ENCODE peak calls at places on chromosomes 11 and 22, in six cellular contexts. One of them, this sample, is unnamed.

GRCh38 chr11:47369676-47370075 is 8.7 kb downstream of the SPI1 start:
- DNase-seq in astrocyte of the spinal cord: no peak
- DNase-seq in CD4-positive, alpha-beta T cell: no peak
- DNase-seq in HFF-Myc: no peak
- DNase-seq in dorsolateral prefrontal cortex: no peak
- DNase-seq in fibroblast of mammary gland: no peak
- DNase-seq in this sample: no peak

GRCh38 chr11:69595805-69596665 is 44.9 kb upstream of the CCND1 start:
- DNase-seq in CD4-positive, alpha-beta T cell: no peak
- DNase-seq in fibroblast of mammary gland: no peak
- DNase-seq in dorsolateral prefrontal cortex: no peak
- DNase-seq in HFF-Myc: no peak
- DNase-seq in astrocyte of the spinal cord: no peak
- DNase-seq in this sample: no peak

GRCh38 chr11:126538071-126538470 is 182.6 kb downstream of the ST3GAL4 start:
- DNase-seq in dorsolateral prefrontal cortex: no peak
- DNase-seq in HFF-Myc: peak
- DNase-seq in fibroblast of mammary gland: no peak
- DNase-seq in astrocyte of the spinal cord: no peak
- DNase-seq in CD4-positive, alpha-beta T cell: no peak
- DNase-seq in this sample: peak

GRCh38 chr11:72494109-72494429 is 59.7 kb upstream of the CLPB start:
- DNase-seq in HFF-Myc: no peak
- DNase-seq in CD4-positive, alpha-beta T cell: no peak
- DNase-seq in astrocyte of the spinal cord: no peak
- DNase-seq in dorsolateral prefrontal cortex: no peak
- DNase-seq in fibroblast of mammary gland: no peak
- DNase-seq in this sample: no peak

GRCh38 chr11:109756951-109757350 is 335.0 kb downstream of the C11orf87 start:
- DNase-seq in fibroblast of mammary gland: no peak
- DNase-seq in astrocyte of the spinal cord: no peak
- DNase-seq in dorsolateral prefrontal cortex: no peak
- DNase-seq in HFF-Myc: no peak
- DNase-seq in CD4-positive, alpha-beta T cell: no peak
- DNase-seq in this sample: no peak

GRCh38 chr22:50119169-50119767 is 29.5 kb downstream of the MOV10L1 start:
- DNase-seq in HFF-Myc: no peak
- DNase-seq in dorsolateral prefrontal cortex: no peak
- DNase-seq in CD4-positive, alpha-beta T cell: no peak
- DNase-seq in fibroblast of mammary gland: no peak
- DNase-seq in astrocyte of the spinal cord: no peak
- DNase-seq in this sample: no peak

GRCh38 chr11:112806876-112807275 is 154.3 kb upstream of the NCAM1 start:
- DNase-seq in fibroblast of mammary gland: no peak
- DNase-seq in dorsolateral prefrontal cortex: no peak
- DNase-seq in CD4-positive, alpha-beta T cell: no peak
- DNase-seq in HFF-Myc: no peak
- DNase-seq in astrocyte of the spinal cord: no peak
- DNase-seq in this sample: no peak

GRCh38 chr11:123063396-123064267 is 1.7 kb upstream of the HSPA8 start:
- DNase-seq in CD4-positive, alpha-beta T cell: peak
- DNase-seq in HFF-Myc: no peak
- DNase-seq in astrocyte of the spinal cord: peak
- DNase-seq in dorsolateral prefrontal cortex: no peak
- DNase-seq in fibroblast of mammary gland: peak
- DNase-seq in this sample: peak

GRCh38 chr11:104609297-104609696 is 289.0 kb downstream of the CASP12 start:
- DNase-seq in fibroblast of mammary gland: peak
- DNase-seq in astrocyte of the spinal cord: peak
- DNase-seq in HFF-Myc: peak
- DNase-seq in CD4-positive, alpha-beta T cell: peak
- DNase-seq in dorsolateral prefrontal cortex: peak
- DNase-seq in this sample: peak

GRCh38 chr11:30342736-30343166 is 19.8 kb downstream of the ARL14EP start:
- DNase-seq in fibroblast of mammary gland: no peak
- DNase-seq in astrocyte of the spinal cord: no peak
- DNase-seq in HFF-Myc: no peak
- DNase-seq in dorsolateral prefrontal cortex: no peak
- DNase-seq in CD4-positive, alpha-beta T cell: no peak
- DNase-seq in this sample: no peak

GRCh38 chr11:86749861-86750401 is 50.4 kb upstream of the PRSS23 start:
- DNase-seq in astrocyte of the spinal cord: no peak
- DNase-seq in dorsolateral prefrontal cortex: no peak
- DNase-seq in fibroblast of mammary gland: no peak
- DNase-seq in HFF-Myc: no peak
- DNase-seq in CD4-positive, alpha-beta T cell: no peak
- DNase-seq in this sample: peak

GRCh38 chr22:47548953-47549740 is 786.7 kb downstream of the TBC1D22A start:
- DNase-seq in fibroblast of mammary gland: no peak
- DNase-seq in astrocyte of the spinal cord: no peak
- DNase-seq in CD4-positive, alpha-beta T cell: no peak
- DNase-seq in dorsolateral prefrontal cortex: no peak
- DNase-seq in HFF-Myc: no peak
- DNase-seq in this sample: no peak

GRCh38 chr11:113894421-113894996 is 10.1 kb upstream of the HTR3B start:
- DNase-seq in HFF-Myc: no peak
- DNase-seq in fibroblast of mammary gland: no peak
- DNase-seq in dorsolateral prefrontal cortex: no peak
- DNase-seq in CD4-positive, alpha-beta T cell: no peak
- DNase-seq in astrocyte of the spinal cord: no peak
- DNase-seq in this sample: no peak

GRCh38 chr11:61996933-61997332 is 29.5 kb upstream of the FTH1 start:
- DNase-seq in CD4-positive, alpha-beta T cell: no peak
- DNase-seq in fibroblast of mammary gland: no peak
- DNase-seq in dorsolateral prefrontal cortex: peak
- DNase-seq in HFF-Myc: no peak
- DNase-seq in astrocyte of the spinal cord: no peak
- DNase-seq in this sample: no peak

GRCh38 chr11:75667268-75667830 is 1.5 kb downstream of the MAP6 start:
- DNase-seq in dorsolateral prefrontal cortex: no peak
- DNase-seq in CD4-positive, alpha-beta T cell: no peak
- DNase-seq in fibroblast of mammary gland: no peak
- DNase-seq in astrocyte of the spinal cord: no peak
- DNase-seq in HFF-Myc: no peak
- DNase-seq in this sample: peak

GRCh38 chr11:86806903-86807302 is 6.6 kb downstream of the PRSS23 start:
- DNase-seq in HFF-Myc: no peak
- DNase-seq in fibroblast of mammary gland: no peak
- DNase-seq in astrocyte of the spinal cord: no peak
- DNase-seq in CD4-positive, alpha-beta T cell: no peak
- DNase-seq in dorsolateral prefrontal cortex: no peak
- DNase-seq in this sample: no peak

GRCh38 chr11:133681901-133682300 is 149.6 kb upstream of the OPCML start:
- DNase-seq in HFF-Myc: no peak
- DNase-seq in fibroblast of mammary gland: no peak
- DNase-seq in astrocyte of the spinal cord: no peak
- DNase-seq in dorsolateral prefrontal cortex: no peak
- DNase-seq in CD4-positive, alpha-beta T cell: no peak
- DNase-seq in this sample: no peak

GRCh38 chr11:77035041-77035440 is 843 bp downstream of the B3GNT6 start:
- DNase-seq in CD4-positive, alpha-beta T cell: no peak
- DNase-seq in HFF-Myc: no peak
- DNase-seq in fibroblast of mammary gland: no peak
- DNase-seq in astrocyte of the spinal cord: no peak
- DNase-seq in dorsolateral prefrontal cortex: no peak
- DNase-seq in this sample: no peak

GRCh38 chr11:92528051-92528450 is 303.4 kb downstream of the FAT3 start:
- DNase-seq in fibroblast of mammary gland: peak
- DNase-seq in astrocyte of the spinal cord: peak
- DNase-seq in CD4-positive, alpha-beta T cell: no peak
- DNase-seq in HFF-Myc: no peak
- DNase-seq in dorsolateral prefrontal cortex: no peak
- DNase-seq in this sample: peak

GRCh38 chr11:30617762-30618161 is 31.6 kb upstream of the MPPED2 start:
- DNase-seq in dorsolateral prefrontal cortex: no peak
- DNase-seq in astrocyte of the spinal cord: no peak
- DNase-seq in CD4-positive, alpha-beta T cell: no peak
- DNase-seq in HFF-Myc: no peak
- DNase-seq in fibroblast of mammary gland: no peak
- DNase-seq in this sample: no peak

GRCh38 chr11:107916671-107917241 is 11.5 kb upstream of the RAB39A start:
- DNase-seq in dorsolateral prefrontal cortex: no peak
- DNase-seq in fibroblast of mammary gland: peak
- DNase-seq in HFF-Myc: peak
- DNase-seq in astrocyte of the spinal cord: no peak
- DNase-seq in CD4-positive, alpha-beta T cell: no peak
- DNase-seq in this sample: peak

GRCh38 chr11:126140932-126141291 is 70.5 kb downstream of the RPUSD4 start:
- DNase-seq in dorsolateral prefrontal cortex: peak
- DNase-seq in astrocyte of the spinal cord: peak
- DNase-seq in CD4-positive, alpha-beta T cell: no peak
- DNase-seq in HFF-Myc: peak
- DNase-seq in fibroblast of mammary gland: peak
- DNase-seq in this sample: peak

GRCh38 chr11:121451178-121451981 is 734 bp upstream of the SORL1 start:
- DNase-seq in HFF-Myc: no peak
- DNase-seq in fibroblast of mammary gland: no peak
- DNase-seq in dorsolateral prefrontal cortex: no peak
- DNase-seq in astrocyte of the spinal cord: no peak
- DNase-seq in CD4-positive, alpha-beta T cell: peak
- DNase-seq in this sample: no peak

GRCh38 chr11:12217879-12218278 is 107.5 kb downstream of the MICAL2 start:
- DNase-seq in fibroblast of mammary gland: no peak
- DNase-seq in dorsolateral prefrontal cortex: no peak
- DNase-seq in HFF-Myc: no peak
- DNase-seq in CD4-positive, alpha-beta T cell: no peak
- DNase-seq in astrocyte of the spinal cord: no peak
- DNase-seq in this sample: no peak

GRCh38 chr11:111604392-111605009 is 2.3 kb downstream of the SIK2 start:
- DNase-seq in HFF-Myc: no peak
- DNase-seq in dorsolateral prefrontal cortex: no peak
- DNase-seq in CD4-positive, alpha-beta T cell: no peak
- DNase-seq in fibroblast of mammary gland: peak
- DNase-seq in astrocyte of the spinal cord: peak
- DNase-seq in this sample: peak

GRCh38 chr22:33577862-33578411 is 342.3 kb downstream of the LARGE1 start:
- DNase-seq in CD4-positive, alpha-beta T cell: no peak
- DNase-seq in fibroblast of mammary gland: no peak
- DNase-seq in dorsolateral prefrontal cortex: no peak
- DNase-seq in astrocyte of the spinal cord: no peak
- DNase-seq in HFF-Myc: no peak
- DNase-seq in this sample: no peak

GRCh38 chr11:87082590-87082989 is 44.9 kb downstream of the TMEM135 start:
- DNase-seq in HFF-Myc: no peak
- DNase-seq in CD4-positive, alpha-beta T cell: no peak
- DNase-seq in astrocyte of the spinal cord: no peak
- DNase-seq in dorsolateral prefrontal cortex: no peak
- DNase-seq in fibroblast of mammary gland: no peak
- DNase-seq in this sample: no peak

GRCh38 chr11:34044664-34045485 is 6.7 kb upstream of the CAPRIN1 start:
- DNase-seq in CD4-positive, alpha-beta T cell: no peak
- DNase-seq in fibroblast of mammary gland: peak
- DNase-seq in HFF-Myc: peak
- DNase-seq in astrocyte of the spinal cord: peak
- DNase-seq in dorsolateral prefrontal cortex: no peak
- DNase-seq in this sample: peak

GRCh38 chr22:45470871-45471270 is 31.8 kb upstream of the FBLN1 start:
- DNase-seq in fibroblast of mammary gland: no peak
- DNase-seq in astrocyte of the spinal cord: no peak
- DNase-seq in dorsolateral prefrontal cortex: no peak
- DNase-seq in HFF-Myc: no peak
- DNase-seq in CD4-positive, alpha-beta T cell: no peak
- DNase-seq in this sample: no peak
- TF ChIP-seq CTCF in fibroblast of mammary gland: no peak
- TF ChIP-seq CTCF in astrocyte of the spinal cord: no peak
- TF ChIP-seq CTCF in dorsolateral prefrontal cortex: no peak
- TF ChIP-seq CTCF in HFF-Myc: no peak
- TF ChIP-seq CTCF in CD4-positive, alpha-beta T cell: no peak
- TF ChIP-seq CTCF in this sample: no peak

GRCh38 chr11:3055881-3056280 is 1.3 kb downstream of the CARS1 start:
- DNase-seq in dorsolateral prefrontal cortex: no peak
- DNase-seq in CD4-positive, alpha-beta T cell: no peak
- DNase-seq in fibroblast of mammary gland: no peak
- DNase-seq in HFF-Myc: no peak
- DNase-seq in astrocyte of the spinal cord: no peak
- DNase-seq in this sample: no peak

GRCh38 chr11:3058753-3059664 is 1.8 kb upstream of the CARS1 start:
- DNase-seq in fibroblast of mammary gland: peak
- DNase-seq in astrocyte of the spinal cord: peak
- DNase-seq in HFF-Myc: peak
- DNase-seq in dorsolateral prefrontal cortex: no peak
- DNase-seq in CD4-positive, alpha-beta T cell: no peak
- DNase-seq in this sample: peak

GRCh38 chr11:3060436-3061025 is 3.3 kb upstream of the CARS1 start:
- DNase-seq in CD4-positive, alpha-beta T cell: no peak
- DNase-seq in HFF-Myc: no peak
- DNase-seq in astrocyte of the spinal cord: no peak
- DNase-seq in fibroblast of mammary gland: no peak
- DNase-seq in dorsolateral prefrontal cortex: no peak
- DNase-seq in this sample: no peak

GRCh38 chr11:3056296-3057068 is 741 bp downstream of the CARS1 start:
- DNase-seq in dorsolateral prefrontal cortex: no peak
- DNase-seq in astrocyte of the spinal cord: no peak
- DNase-seq in fibroblast of mammary gland: no peak
- DNase-seq in CD4-positive, alpha-beta T cell: no peak
- DNase-seq in HFF-Myc: no peak
- DNase-seq in this sample: peak

GRCh38 chr11:3057069-3057963 is at the start of gene CARS1:
- DNase-seq in fibroblast of mammary gland: peak
- DNase-seq in CD4-positive, alpha-beta T cell: peak
- DNase-seq in astrocyte of the spinal cord: peak
- DNase-seq in HFF-Myc: peak
- DNase-seq in dorsolateral prefrontal cortex: peak
- DNase-seq in this sample: peak
- TF ChIP-seq CTCF in fibroblast of mammary gland: no peak
- TF ChIP-seq CTCF in CD4-positive, alpha-beta T cell: no peak
- TF ChIP-seq CTCF in astrocyte of the spinal cord: no peak
- TF ChIP-seq CTCF in HFF-Myc: no peak
- TF ChIP-seq CTCF in dorsolateral prefrontal cortex: no peak
- TF ChIP-seq CTCF in this sample: no peak

GRCh38 chr22:32218470-32218869 is 13.6 kb upstream of the RFPL2 start:
- DNase-seq in dorsolateral prefrontal cortex: no peak
- DNase-seq in astrocyte of the spinal cord: no peak
- DNase-seq in CD4-positive, alpha-beta T cell: no peak
- DNase-seq in fibroblast of mammary gland: no peak
- DNase-seq in HFF-Myc: no peak
- DNase-seq in this sample: no peak
- TF ChIP-seq CTCF in dorsolateral prefrontal cortex: no peak
- TF ChIP-seq CTCF in astrocyte of the spinal cord: no peak
- TF ChIP-seq CTCF in CD4-positive, alpha-beta T cell: no peak
- TF ChIP-seq CTCF in fibroblast of mammary gland: no peak
- TF ChIP-seq CTCF in HFF-Myc: no peak
- TF ChIP-seq CTCF in this sample: no peak

DNA sequence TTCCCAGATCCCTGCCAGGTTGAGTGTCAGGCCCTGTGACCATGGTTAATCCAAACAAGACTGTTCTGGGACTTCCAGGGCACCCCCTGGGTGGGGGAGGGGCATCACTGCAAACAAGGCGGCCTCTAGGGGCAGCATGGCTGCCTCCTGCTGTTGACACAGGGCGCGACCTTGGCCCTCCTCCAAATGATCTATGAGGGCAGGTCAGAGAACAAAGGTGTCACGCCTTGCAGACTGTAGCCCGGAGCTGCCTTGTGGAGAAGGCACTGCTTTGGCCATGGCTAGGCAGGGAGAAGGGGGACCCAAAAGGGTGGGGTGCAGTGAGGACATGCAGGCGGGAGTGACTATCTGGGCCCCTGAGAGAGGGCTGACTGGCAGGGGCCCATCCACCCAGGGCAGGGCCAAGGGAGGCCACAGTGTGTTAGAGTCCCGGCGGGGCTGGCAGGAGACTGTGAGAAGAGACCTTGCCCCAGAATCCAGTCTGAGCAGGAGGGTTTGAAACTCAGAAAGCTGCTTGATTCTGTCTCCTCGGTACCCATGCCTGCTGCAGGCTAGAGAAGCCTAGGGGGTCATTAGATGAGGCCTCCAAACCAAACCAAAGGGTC is 35.6 kb downstream of the KCNC1 start:
- DNase-seq in astrocyte of the spinal cord: no peak
- DNase-seq in dorsolateral prefrontal cortex: no peak
- DNase-seq in CD4-positive, alpha-beta T cell: no peak
- DNase-seq in fibroblast of mammary gland: no peak
- DNase-seq in HFF-Myc: no peak
- DNase-seq in this sample: no peak
- TF ChIP-seq CTCF in astrocyte of the spinal cord: no peak
- TF ChIP-seq CTCF in dorsolateral prefrontal cortex: no peak
- TF ChIP-seq CTCF in CD4-positive, alpha-beta T cell: no peak
- TF ChIP-seq CTCF in fibroblast of mammary gland: peak
- TF ChIP-seq CTCF in HFF-Myc: peak
- TF ChIP-seq CTCF in this sample: no peak

This sample was measured in AG10803.